ENCODE peak calls at places on chromosomes 12 and 14, in seven cellular contexts. O is HCT116; X is T-helper 2 cell; U is stimulated activated CD4-positive, alpha-beta T cell treated with anti-CD3 and anti-CD28 coated beads, Interleukin-2, amount 100 ng/mL, for 48 hours; T is fibroblast of lung; Q is NCI-H1417; F is Daoy. V is an unnamed sample.

GRCh38 chr14:95483843-95484165 is 32.6 kb downstream of the SYNE3 start:
- DNase-seq in O (no peak), X (no peak), U (no peak), T (no peak), Q (no peak), F (no peak), V (no peak)

GRCh38 chr14:80427101-80427500 is 215.8 kb upstream of the DIO2 start:
- DNase-seq in O (no peak), X (no peak), U (no peak), T (peak), Q (no peak), F (no peak), V (no peak)

GRCh38 chr14:77498120-77498979 is at the start of gene ISM2:
- DNase-seq in O (no peak), X (no peak), U (peak), T (peak), Q (peak), F (peak), V (no peak)

GRCh38 chr14:35416108-35416750 is 11.7 kb upstream of the NFKBIA start:
- DNase-seq in O (no peak), X (peak), U (peak), T (peak), Q (no peak), F (no peak), V (no peak)

GRCh38 chr14:87175175-87175574 is 817.8 kb downstream of the GALC start:
- DNase-seq in O (no peak), X (no peak), U (no peak), T (no peak), Q (peak), F (no peak), V (peak)

GRCh38 chr12:15131462-15131861 is 89.8 kb downstream of the RERG start:
- DNase-seq in O (no peak), X (no peak), U (no peak), T (peak), Q (no peak), F (peak), V (no peak)

GRCh38 chr12:13124661-13125505 is 21.4 kb upstream of the GSG1 start:
- DNase-seq in O (no peak), X (no peak), U (no peak), T (peak), Q (no peak), F (peak), V (no peak)

GRCh38 chr12:15787801-15788200 is 1.4 kb downstream of the EPS8 start:
- DNase-seq in O (no peak), X (no peak), U (no peak), T (no peak), Q (no peak), F (no peak), V (no peak)

GRCh38 chr14:104393199-104393897 is 186.2 kb upstream of the C14orf180 start:
- DNase-seq in O (no peak), X (no peak), U (no peak), T (no peak), Q (no peak), F (no peak), V (no peak)

GRCh38 chr14:66045572-66046021 is 440.6 kb upstream of the CCDC196 start:
- DNase-seq in O (no peak), X (no peak), U (no peak), T (peak), Q (no peak), F (peak), V (no peak)

GRCh38 chr14:52067873-52068740 is 752 bp downstream of the NID2 start:
- DNase-seq in O (no peak), X (no peak), U (peak), T (peak), Q (peak), F (peak), V (no peak)

GRCh38 chr12:77116277-77116676 is 50.9 kb upstream of the E2F7 start:
- DNase-seq in O (no peak), X (no peak), U (no peak), T (peak), Q (no peak), F (no peak), V (no peak)

GRCh38 chr14:100824946-100825690 is 800 bp upstream of the MEG3 start:
- DNase-seq in O (no peak), X (no peak), U (no peak), T (peak), Q (no peak), F (no peak), V (no peak)

GRCh38 chr14:105317546-105317945 is 3.0 kb downstream of the PACS2 start:
- DNase-seq in O (no peak), X (no peak), U (no peak), T (peak), Q (no peak), F (no peak), V (no peak)

GRCh38 chr12:85385406-85385805 is 105.4 kb downstream of the ALX1 start:
- DNase-seq in O (no peak), X (no peak), U (no peak), T (no peak), Q (no peak), F (no peak), V (no peak)

GRCh38 chr14:88961214-88961613 is 136.8 kb downstream of the TTC8 start:
- DNase-seq in O (no peak), X (no peak), U (no peak), T (peak), Q (no peak), F (no peak), V (no peak)

GRCh38 chr14:50955373-50956043 is 11.2 kb upstream of the PYGL start:
- DNase-seq in O (peak), X (no peak), U (peak), T (peak), Q (peak), F (peak), V (no peak)

GRCh38 chr14:77037886-77038511 is 9.5 kb upstream of the IRF2BPL start:
- DNase-seq in O (no peak), X (peak), U (no peak), T (peak), Q (peak), F (peak), V (no peak)

GRCh38 chr12:120839503-120839902 is 64.7 kb downstream of the SPPL3 start:
- DNase-seq in O (no peak), X (no peak), U (no peak), T (no peak), Q (no peak), F (no peak), V (no peak)

GRCh38 chr12:8037947-8038346 is 5.4 kb downstream of the FOXJ2 start:
- DNase-seq in O (no peak), X (no peak), U (no peak), T (no peak), Q (no peak), F (no peak), V (no peak)

GRCh38 chr12:51828951-51829581 is 19.5 kb downstream of the FIGNL2 start:
- DNase-seq in O (no peak), X (no peak), U (no peak), T (no peak), Q (peak), F (no peak), V (no peak)

GRCh38 chr12:75981773-75982564 is 49.6 kb downstream of the PHLDA1 start:
- DNase-seq in O (peak), X (no peak), U (no peak), T (no peak), Q (no peak), F (peak), V (no peak)

GRCh38 chr12:49357099-49357678 is 10.1 kb upstream of the SPATS2 start:
- DNase-seq in O (no peak), X (no peak), U (no peak), T (peak), Q (peak), F (no peak), V (no peak)

GRCh38 chr14:52025310-52025709 is 36.0 kb downstream of the RTRAF start:
- DNase-seq in O (no peak), X (no peak), U (no peak), T (peak), Q (no peak), F (peak), V (no peak)

GRCh38 chr12:24111591-24111990 is 162.1 kb upstream of the SOX5 start:
- DNase-seq in O (no peak), X (no peak), U (no peak), T (peak), Q (no peak), F (no peak), V (no peak)

GRCh38 chr12:110345176-110345651 is 58.3 kb downstream of the ANAPC7 start:
- DNase-seq in O (no peak), X (no peak), U (no peak), T (no peak), Q (no peak), F (no peak), V (no peak)

GRCh38 chr12:127400231-127400630 is 866.7 kb upstream of the TMEM132C start:
- DNase-seq in O (no peak), X (no peak), U (no peak), T (peak), Q (no peak), F (peak), V (no peak)

GRCh38 chr12:122937622-122938091 is 28.6 kb downstream of the ABCB9 start:
- DNase-seq in O (no peak), X (no peak), U (no peak), T (no peak), Q (no peak), F (no peak), V (no peak)

GRCh38 chr14:105935384-105935783 is 409.0 kb downstream of the TMEM121 start:
- DNase-seq in O (no peak), X (no peak), U (no peak), T (no peak), Q (no peak), F (no peak), V (no peak)

GRCh38 chr14:100117647-100118376 is 41.6 kb downstream of the DEGS2 start:
- DNase-seq in O (no peak), X (no peak), U (no peak), T (no peak), Q (peak), F (no peak), V (no peak)

GRCh38 chr12:65858831-65859230 is 34.5 kb downstream of the HMGA2 start:
- DNase-seq in O (no peak), X (no peak), U (no peak), T (peak), Q (no peak), F (no peak), V (no peak)